ENCODE peak calls at places on chromosomes 11 and 22, in four cellular contexts. One of them, this sample, is unnamed.

GRCh38 chr11:77091146-77091940 is 11.3 kb upstream of the OMP start:
- DNase-seq in neuronal stem cell: peak; percentile 61
- DNase-seq in lower lobe of right lung: peak; percentile 83
- DNase-seq in GM12864: peak; percentile 18
- DNase-seq in this sample: peak; percentile 65

GRCh38 chr11:8634498-8634897 is 40.5 kb upstream of the STK33 start:
- DNase-seq in neuronal stem cell: no peak
- DNase-seq in GM12864: no peak
- DNase-seq in lower lobe of right lung: no peak
- DNase-seq in this sample: no peak

GRCh38 chr11:1573077-1573846 is 1.2 kb upstream of the DUSP8 start:
- DNase-seq in lower lobe of right lung: no peak
- DNase-seq in GM12864: no peak
- DNase-seq in neuronal stem cell: no peak
- DNase-seq in this sample: no peak

GRCh38 chr22:31337178-31337577 is 9.0 kb downstream of the PATZ1 start:
- DNase-seq in lower lobe of right lung: no peak
- DNase-seq in GM12864: no peak
- DNase-seq in neuronal stem cell: no peak
- DNase-seq in this sample: peak; percentile 28

GRCh38 chr11:87203907-87204602 is 166.3 kb downstream of the TMEM135 start:
- DNase-seq in lower lobe of right lung: no peak
- DNase-seq in GM12864: no peak
- DNase-seq in neuronal stem cell: no peak
- DNase-seq in this sample: no peak

GRCh38 chr11:121478895-121479281 is 26.1 kb upstream of the SORL1-AS1 start:
- DNase-seq in GM12864: no peak
- DNase-seq in neuronal stem cell: no peak
- DNase-seq in lower lobe of right lung: no peak
- DNase-seq in this sample: no peak

GRCh38 chr22:20533879-20534265 is 26.5 kb downstream of the MED15 start:
- DNase-seq in GM12864: no peak
- DNase-seq in lower lobe of right lung: no peak
- DNase-seq in neuronal stem cell: no peak
- DNase-seq in this sample: no peak

GRCh38 chr22:40183029-40183581 is 5.4 kb downstream of the TNRC6B start:
- DNase-seq in neuronal stem cell: no peak
- DNase-seq in lower lobe of right lung: no peak
- DNase-seq in GM12864: no peak
- DNase-seq in this sample: peak; percentile 87

GRCh38 chr11:71131861-71132260 is 120.5 kb downstream of the SHANK2 start:
- DNase-seq in GM12864: no peak
- DNase-seq in lower lobe of right lung: no peak
- DNase-seq in neuronal stem cell: peak; percentile 54
- DNase-seq in this sample: no peak

GRCh38 chr11:63680842-63681207 is 475 bp upstream of the RTN3 start:
- DNase-seq in GM12864: no peak
- DNase-seq in neuronal stem cell: no peak
- DNase-seq in lower lobe of right lung: no peak
- DNase-seq in this sample: no peak

GRCh38 chr11:70111269-70112016 is 33.3 kb downstream of the ANO1 start:
- DNase-seq in GM12864: no peak
- DNase-seq in lower lobe of right lung: no peak
- DNase-seq in neuronal stem cell: no peak
- DNase-seq in this sample: peak; percentile 67

GRCh38 chr11:26584818-26585217 is 12.8 kb upstream of the MUC15 start:
- DNase-seq in lower lobe of right lung: no peak
- DNase-seq in neuronal stem cell: no peak
- DNase-seq in GM12864: no peak
- DNase-seq in this sample: no peak

GRCh38 chr11:71181566-71181965 is 70.8 kb downstream of the SHANK2 start:
- DNase-seq in neuronal stem cell: no peak
- DNase-seq in lower lobe of right lung: no peak
- DNase-seq in GM12864: no peak
- DNase-seq in this sample: no peak

GRCh38 chr11:113974741-113975470 is at the start of gene HTR3A:
- DNase-seq in lower lobe of right lung: peak; percentile 77
- DNase-seq in GM12864: no peak
- DNase-seq in neuronal stem cell: peak; percentile 49
- DNase-seq in this sample: no peak

GRCh38 chr11:128908391-128909246 is 17.5 kb downstream of the KCNJ5 start:
- DNase-seq in lower lobe of right lung: peak; percentile 72
- DNase-seq in GM12864: no peak
- DNase-seq in neuronal stem cell: no peak
- DNase-seq in this sample: peak; percentile 82

GRCh38 chr22:44026066-44026629 is 2.0 kb downstream of the PARVB start:
- DNase-seq in lower lobe of right lung: peak; percentile 36
- DNase-seq in neuronal stem cell: no peak
- DNase-seq in GM12864: no peak
- DNase-seq in this sample: no peak

GRCh38 chr11:63999349-64000025 is 13.2 kb downstream of the OTUB1 start:
- DNase-seq in GM12864: no peak
- DNase-seq in lower lobe of right lung: peak; percentile 63
- DNase-seq in neuronal stem cell: peak; percentile 71
- DNase-seq in this sample: no peak

GRCh38 chr22:46619240-46619829 is 851 bp upstream of the GRAMD4 start:
- DNase-seq in neuronal stem cell: no peak
- DNase-seq in GM12864: no peak
- DNase-seq in lower lobe of right lung: no peak
- DNase-seq in this sample: no peak

GRCh38 chr11:12089473-12089872 is 20.9 kb upstream of the MICAL2 start:
- DNase-seq in GM12864: no peak
- DNase-seq in lower lobe of right lung: no peak
- DNase-seq in neuronal stem cell: no peak
- DNase-seq in this sample: peak; percentile 65

GRCh38 chr11:17015639-17016125 is 1.5 kb upstream of the PLEKHA7 start:
- DNase-seq in lower lobe of right lung: no peak
- DNase-seq in neuronal stem cell: no peak
- DNase-seq in GM12864: no peak
- DNase-seq in this sample: peak; percentile 10

GRCh38 chr11:65646921-65647701 is 9.2 kb downstream of the SIPA1 start:
- DNase-seq in GM12864: no peak
- DNase-seq in lower lobe of right lung: peak; percentile 64
- DNase-seq in neuronal stem cell: peak; percentile 17
- DNase-seq in this sample: no peak

GRCh38 chr22:48371391-48371790 is 1456.3 kb downstream of the BRD1 start:
- DNase-seq in lower lobe of right lung: no peak
- DNase-seq in neuronal stem cell: no peak
- DNase-seq in GM12864: no peak
- DNase-seq in this sample: no peak

GRCh38 chr11:96014234-96014633 is 90.3 kb upstream of the MTMR2 start:
- DNase-seq in GM12864: no peak
- DNase-seq in neuronal stem cell: peak; percentile 14
- DNase-seq in lower lobe of right lung: no peak
- DNase-seq in this sample: peak; percentile 61

This sample was measured in IMR-90.